ENCODE peak calls at places on chromosome 10, in four cellular contexts. One of them, this sample, is unnamed.

GRCh38 chr10:62015994-62016393 is 114.5 kb downstream of the ARID5B start:
- DNase-seq in K562: peak; percentile 45
- DNase-seq in A549: no peak
- DNase-seq in HepG2: no peak
- DNase-seq in this sample: no peak

GRCh38 chr10:5560142-5560843 is 35.5 kb downstream of the CALML3 start:
- DNase-seq in HepG2: no peak
- DNase-seq in K562: no peak
- DNase-seq in A549: no peak
- DNase-seq in this sample: no peak

GRCh38 chr10:114932945-114933344 is 5.0 kb upstream of the TRUB1 start:
- DNase-seq in K562: no peak
- DNase-seq in HepG2: no peak
- DNase-seq in A549: no peak
- DNase-seq in this sample: no peak

GRCh38 chr10:77289027-77289501 is 348.5 kb downstream of the KCNMA1 start:
- DNase-seq in K562: no peak
- DNase-seq in A549: no peak
- DNase-seq in HepG2: no peak
- DNase-seq in this sample: peak; percentile 53

GRCh38 chr10:72375585-72375984 is 20.9 kb upstream of the DNAJB12 start:
- DNase-seq in HepG2: peak; percentile 53
- DNase-seq in A549: no peak
- DNase-seq in K562: peak; percentile 45
- DNase-seq in this sample: peak; percentile 50

GRCh38 chr10:52532650-52533290 is 218.7 kb downstream of the DKK1 start:
- DNase-seq in A549: no peak
- DNase-seq in HepG2: no peak
- DNase-seq in K562: no peak
- DNase-seq in this sample: no peak

GRCh38 chr10:69846252-69847000 is 44.7 kb downstream of the COL13A1 start:
- DNase-seq in K562: no peak
- DNase-seq in HepG2: no peak
- DNase-seq in A549: no peak
- DNase-seq in this sample: no peak

GRCh38 chr10:94282369-94282768 is 80.4 kb downstream of the NOC3L start:
- DNase-seq in HepG2: no peak
- DNase-seq in A549: no peak
- DNase-seq in K562: no peak
- DNase-seq in this sample: no peak

GRCh38 chr10:77267703-77268630 is 369.6 kb downstream of the KCNMA1 start:
- DNase-seq in A549: no peak
- DNase-seq in K562: no peak
- DNase-seq in HepG2: no peak
- DNase-seq in this sample: no peak

GRCh38 chr10:116444527-116445142 is 17.0 kb downstream of the PNLIPRP3 start:
- DNase-seq in HepG2: peak; percentile 23
- DNase-seq in A549: peak; percentile 20
- DNase-seq in K562: peak; percentile 46
- DNase-seq in this sample: peak; percentile 31

GRCh38 chr10:97333351-97333600 is 1.3 kb downstream of the FRAT2 start:
- DNase-seq in HepG2: no peak
- DNase-seq in A549: no peak
- DNase-seq in K562: no peak
- DNase-seq in this sample: peak; percentile 46
- TF ChIP-seq NR3C1 in HepG2: no peak
- TF ChIP-seq NR3C1 in A549: no peak
- TF ChIP-seq NR3C1 in K562: no peak
- TF ChIP-seq NR3C1 in this sample: no peak

GRCh38 chr10:97773096-97773495 is 1.3 kb upstream of the SFRP5 start:
- DNase-seq in HepG2: no peak
- DNase-seq in A549: no peak
- DNase-seq in K562: no peak
- DNase-seq in this sample: no peak
- TF ChIP-seq NR3C1 in HepG2: no peak
- TF ChIP-seq NR3C1 in A549: no peak
- TF ChIP-seq NR3C1 in K562: no peak
- TF ChIP-seq NR3C1 in this sample: no peak

DNA sequence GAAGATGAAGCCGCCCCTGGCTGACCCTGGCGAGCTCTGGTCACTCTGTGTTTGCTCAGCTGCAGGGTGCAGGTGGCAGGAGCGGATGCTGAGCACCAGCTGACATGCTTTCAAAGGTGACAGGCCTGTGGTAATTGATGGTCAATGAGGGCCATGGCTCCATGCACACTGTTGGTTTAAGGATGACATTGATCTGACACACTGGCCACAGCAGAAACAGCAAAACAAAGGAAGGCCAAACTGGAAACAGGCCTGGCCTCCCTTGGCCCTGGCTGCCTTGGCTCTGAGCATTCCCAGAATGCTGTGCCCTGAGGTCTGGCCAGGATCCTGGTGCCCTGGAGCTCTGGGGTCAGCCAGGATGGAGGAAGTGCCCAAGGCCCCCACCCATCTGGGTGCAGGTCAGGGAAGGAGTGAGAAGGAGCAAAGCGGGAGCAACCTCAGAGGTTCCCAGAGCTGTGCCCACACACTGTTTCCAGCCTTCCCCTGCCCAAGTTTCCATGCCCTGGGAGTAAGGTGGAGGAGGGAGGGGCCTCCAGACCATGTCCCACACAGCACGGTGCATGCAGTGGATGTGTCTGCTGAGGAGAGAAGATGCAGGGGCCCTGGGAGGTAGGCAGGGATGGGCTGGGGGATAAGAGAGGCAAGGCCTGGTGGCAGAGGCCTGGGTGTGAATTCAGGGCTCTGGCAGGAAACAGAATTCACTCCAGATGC is 302.2 kb downstream of the RPS24 start:
- DNase-seq in A549: no peak
- DNase-seq in K562: no peak
- DNase-seq in HepG2: no peak
- DNase-seq in this sample: no peak
- TF ChIP-seq NR3C1 in A549: no peak
- TF ChIP-seq NR3C1 in K562: no peak
- TF ChIP-seq NR3C1 in HepG2: no peak
- TF ChIP-seq NR3C1 in this sample: no peak

DNA sequence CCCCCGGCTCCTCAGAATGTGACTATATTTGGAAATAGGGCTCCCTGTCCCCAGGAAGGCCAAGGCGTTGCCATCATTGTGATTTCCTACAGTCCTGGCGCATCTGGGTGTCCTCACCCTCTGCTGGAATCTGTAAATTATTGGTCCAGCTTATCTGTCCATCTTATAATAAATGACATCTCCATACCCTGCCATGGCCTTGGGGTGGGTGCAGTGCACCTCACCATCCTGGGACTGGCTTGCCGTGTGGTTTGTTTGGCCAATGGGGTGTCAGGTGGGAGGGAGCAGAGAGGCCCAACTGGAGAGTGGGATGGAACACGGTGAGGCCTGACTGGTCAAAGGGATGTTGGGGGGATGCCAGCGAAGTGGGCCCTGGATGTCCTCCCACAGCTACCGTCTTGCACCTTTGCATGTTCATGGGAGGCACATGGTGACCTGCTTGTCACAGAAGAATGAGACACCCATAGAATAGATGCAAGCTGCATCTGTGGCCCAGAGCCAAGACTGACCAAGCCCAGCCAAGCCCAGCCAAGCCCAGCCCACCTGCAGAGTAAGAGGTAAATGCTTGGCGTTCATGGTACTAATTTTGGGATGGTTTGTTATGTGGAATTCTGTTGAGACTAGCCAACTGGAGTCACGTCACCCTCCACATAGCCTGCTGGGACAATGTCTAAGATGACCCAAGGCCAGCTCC is 11.1 kb upstream of the LRRC27 start:
- DNase-seq in HepG2: no peak
- DNase-seq in A549: peak; percentile 46
- DNase-seq in K562: no peak
- DNase-seq in this sample: no peak
- TF ChIP-seq NR3C1 in HepG2: no peak
- TF ChIP-seq NR3C1 in A549: no peak
- TF ChIP-seq NR3C1 in K562: no peak
- TF ChIP-seq NR3C1 in this sample: no peak

GRCh38 chr10:201328-201771 is 66.1 kb downstream of the ZMYND11 start:
- DNase-seq in K562: no peak
- DNase-seq in HepG2: no peak
- DNase-seq in A549: no peak
- DNase-seq in this sample: no peak
- TF ChIP-seq NR3C1 in K562: no peak
- TF ChIP-seq NR3C1 in HepG2: no peak
- TF ChIP-seq NR3C1 in A549: no peak
- TF ChIP-seq NR3C1 in this sample: no peak